ENCODE peak calls at places on chromosomes 1 and 21, in nine cellular contexts. V is islet precursor cell; Z is adipocyte; Q is small intestine; O is T-helper 2 cell; W is activated T-helper 1 cell treated with anti-CD3 and anti-CD28 coated beads, Interleukin-2, amount 50 U/mL, for 16 hours; U is T47D; E is activated CD8-positive, alpha-beta memory T cell treated with anti-CD3 and anti-CD28 coated beads for 1 hour; C is breast epithelium. T is an unnamed sample.

GRCh38 chr21:34813266-34813886 is 144.6 kb downstream of the CLIC6 start:
- DNase-seq in C (no peak), U (no peak), V (no peak), O (no peak), W (no peak), E (no peak), Z (peak), Q (no peak), T (peak)

GRCh38 chr1:49104575-49104974 is 327.9 kb upstream of the BEND5 start:
- DNase-seq in E (no peak), U (no peak), Z (peak), Q (no peak), W (no peak), O (no peak), V (no peak), C (no peak), T (no peak)

GRCh38 chr21:31872452-31873274 is at the start of gene HUNK:
- DNase-seq in W (no peak), V (peak), E (no peak), C (peak), Z (peak), O (no peak), Q (peak), U (peak), T (peak)

GRCh38 chr1:11653101-11653601 is 1.1 kb downstream of the FBXO2 start:
- DNase-seq in Z (no peak), C (peak), Q (peak), V (peak), W (no peak), U (no peak), O (no peak), E (no peak), T (no peak)

GRCh38 chr1:245156041-245156735 is 1.4 kb downstream of the KIF26B start:
- DNase-seq in Q (peak), O (peak), W (peak), V (peak), C (peak), E (peak), U (peak), Z (peak), T (peak)

GRCh38 chr21:14815001-14815400 is 249.8 kb downstream of the NRIP1 start:
- DNase-seq in O (no peak), U (no peak), V (no peak), W (no peak), C (no peak), Q (no peak), E (no peak), Z (peak), T (peak)

GRCh38 chr1:25760871-25761270 is 39.1 kb upstream of the SELENON start:
- DNase-seq in V (no peak), O (no peak), U (no peak), C (no peak), Z (no peak), W (no peak), E (no peak), Q (no peak), T (no peak)

GRCh38 chr1:20760322-20760721 is 26.8 kb downstream of the HP1BP3 start:
- DNase-seq in E (no peak), V (no peak), W (no peak), O (no peak), Q (no peak), C (no peak), U (no peak), Z (no peak), T (no peak)

GRCh38 chr21:27206368-27206982 is 239.6 kb upstream of the ADAMTS5 start:
- DNase-seq in U (no peak), Q (no peak), O (no peak), W (no peak), Z (peak), V (peak), E (no peak), C (no peak), T (peak)

GRCh38 chr1:91026320-91026719 is 4.5 kb upstream of the ZNF644 start:
- DNase-seq in Z (no peak), C (no peak), E (no peak), W (no peak), U (peak), V (no peak), O (no peak), Q (no peak), T (no peak)

GRCh38 chr1:94335950-94336349 is 82.2 kb upstream of the ABCD3 start:
- DNase-seq in C (peak), V (peak), W (no peak), U (peak), Q (peak), E (no peak), O (no peak), Z (peak), T (peak)

GRCh38 chr1:44659566-44659965 is 14.7 kb downstream of the TMEM53 start:
- DNase-seq in Q (no peak), U (no peak), Z (no peak), W (no peak), V (no peak), E (no peak), O (no peak), C (no peak), T (no peak)

GRCh38 chr1:76137746-76138145 is 63.2 kb downstream of the ST6GALNAC3 start:
- DNase-seq in Z (peak), Q (no peak), V (no peak), E (no peak), C (no peak), W (no peak), O (no peak), U (no peak), T (no peak)

GRCh38 chr1:89954401-89954800 is 40.5 kb upstream of the ZNF326 start:
- DNase-seq in U (peak), V (peak), E (no peak), W (no peak), O (no peak), Q (no peak), Z (no peak), C (no peak), T (no peak)

GRCh38 chr1:152167835-152168534 is 9.0 kb upstream of the RPTN start:
- DNase-seq in Q (no peak), C (peak), E (no peak), V (peak), W (no peak), U (no peak), O (no peak), Z (no peak), T (peak)

GRCh38 chr1:81493102-81493864 is 307.5 kb upstream of the ADGRL2 start:
- DNase-seq in O (no peak), C (no peak), W (no peak), V (no peak), E (no peak), U (no peak), Q (no peak), Z (peak), T (no peak)

GRCh38 chr1:157806431-157807149 is 13.3 kb downstream of the FCRL1 start:
- DNase-seq in W (no peak), U (no peak), Q (no peak), E (no peak), O (no peak), C (no peak), Z (no peak), V (no peak), T (no peak)

GRCh38 chr1:184954232-184954995 is 19.9 kb downstream of the NIBAN1 start:
- DNase-seq in Z (peak), W (no peak), Q (peak), O (no peak), V (peak), C (no peak), E (no peak), U (peak), T (no peak)

GRCh38 chr1:22387888-22388564 is 63.6 kb upstream of the ZBTB40 start:
- DNase-seq in V (peak), Z (no peak), C (no peak), W (no peak), U (peak), E (no peak), Q (no peak), O (no peak), T (peak)

GRCh38 chr1:232988572-232989040 is 38.2 kb downstream of the NTPCR start:
- DNase-seq in E (no peak), W (no peak), C (no peak), V (no peak), U (no peak), Q (no peak), O (no peak), Z (peak), T (peak)

GRCh38 chr1:182484531-182485257 is 34.7 kb downstream of the RGSL1 start:
- DNase-seq in O (no peak), V (peak), W (no peak), C (no peak), Z (no peak), U (peak), Q (peak), E (no peak), T (no peak)

GRCh38 chr21:38303300-38303699 is 46.5 kb downstream of the KCNJ15 start:
- DNase-seq in Z (peak), U (no peak), C (no peak), Q (no peak), E (no peak), O (no peak), W (no peak), V (no peak), T (peak)

GRCh38 chr1:206723500-206724472 is 39.1 kb downstream of the MAPKAPK2 start:
- DNase-seq in W (no peak), U (no peak), C (peak), Q (no peak), O (no peak), Z (peak), E (no peak), V (no peak), T (peak)

GRCh38 chr1:16606106-16606505 is 7.3 kb downstream of the NBPF1 start:
- DNase-seq in U (no peak), E (no peak), W (no peak), Q (no peak), O (no peak), C (no peak), V (no peak), Z (peak), T (no peak)

GRCh38 chr1:19021845-19022244 is 65.4 kb upstream of the IFFO2 start:
- DNase-seq in U (peak), C (no peak), O (no peak), V (no peak), Q (peak), Z (no peak), E (no peak), W (no peak), T (no peak)

GRCh38 chr1:201172999-201173610 is 17.5 kb upstream of the IGFN1 start:
- DNase-seq in W (no peak), C (no peak), V (peak), O (no peak), Q (no peak), Z (no peak), U (no peak), E (no peak), T (peak)

T was measured in AG10803.